ENCODE peak calls at places on chromosome 1, in five cellular contexts. I is transverse colon, O is cardiac fibroblast, G is mesendoderm, B is AG09309. V is an unnamed sample.
A peak's percentile ranks its signal among the peaks of the same experiment; 100 is the strongest.

GRCh38 chr1:17790383-17791054 is 35.4 kb downstream of the ACTL8 start:
- DNase-seq in O (no peak), I (no peak), G (no peak), B (no peak), V (no peak)

GRCh38 chr1:230704830-230705229 is 9.1 kb downstream of the AGT start:
- DNase-seq in O (no peak), B (no peak), I (no peak), G (no peak), V (no peak)

GRCh38 chr1:210362526-210362925 is 33.8 kb downstream of the HHAT start:
- DNase-seq in G (no peak), I (no peak), B (no peak), O (peak; percentile 67), V (no peak)

GRCh38 chr1:53892911-53893310 is 1.1 kb upstream of the DIO1 start:
- DNase-seq in G (no peak), I (no peak), O (no peak), B (no peak), V (no peak)

GRCh38 chr1:47837866-47838561 is 159.2 kb downstream of the TRABD2B start:
- DNase-seq in O (no peak), G (no peak), B (no peak), I (peak; percentile 66), V (no peak)

GRCh38 chr1:198657550-198658064 is 18.8 kb downstream of the PTPRC start:
- DNase-seq in G (no peak), O (peak; percentile 95), B (peak; percentile 99), I (no peak), V (no peak)

GRCh38 chr1:230176871-230177411 is 109.9 kb downstream of the GALNT2 start:
- DNase-seq in I (peak; percentile 39), G (no peak), O (peak; percentile 84), B (no peak), V (peak; percentile 74)

GRCh38 chr1:99849413-99849743 is 783 bp upstream of the AGL start:
- DNase-seq in O (no peak), I (peak; percentile 9), B (no peak), G (no peak), V (no peak)

GRCh38 chr1:224513787-224514209 is 79.2 kb upstream of the WDR26 start:
- DNase-seq in O (peak; percentile 84), I (peak; percentile 89), B (no peak), G (peak; percentile 85), V (peak; percentile 61)

GRCh38 chr1:172533511-172534116 is 664 bp downstream of the SUCO start:
- DNase-seq in G (peak; percentile 59), O (peak; percentile 33), B (peak; percentile 11), I (no peak), V (peak; percentile 41)

GRCh38 chr1:184052194-184052559 is 647 bp downstream of the TSEN15 start:
- DNase-seq in O (no peak), B (no peak), G (no peak), I (no peak), V (peak; percentile 11)

GRCh38 chr1:15201849-15202551 is 45.0 kb upstream of the FHAD1 start:
- DNase-seq in G (no peak), B (no peak), I (peak; percentile 76), O (no peak), V (no peak)

GRCh38 chr1:228286505-228287417 is 78.9 kb downstream of the OBSCN start:
- DNase-seq in G (no peak), B (no peak), O (no peak), I (peak; percentile 3), V (no peak)

GRCh38 chr1:94068096-94068830 is 52.7 kb downstream of the ABCA4 start:
- DNase-seq in O (peak; percentile 28), B (no peak), G (peak; percentile 73), I (no peak), V (no peak)

GRCh38 chr1:30759718-30760281 is 2.2 kb upstream of the LAPTM5 start:
- DNase-seq in B (no peak), G (no peak), I (peak; percentile 46), O (no peak), V (peak; percentile 54)

GRCh38 chr1:114110011-114110410 is 43.7 kb downstream of the SYT6 start:
- DNase-seq in G (no peak), O (no peak), B (no peak), I (no peak), V (no peak)

GRCh38 chr1:205748398-205749093 is 1.4 kb downstream of the NUCKS1 start:
- DNase-seq in I (no peak), O (peak; percentile 92), G (peak; percentile 55), B (peak; percentile 38), V (peak; percentile 16)

GRCh38 chr1:57623039-57623790 is 199.4 kb upstream of the DAB1 start:
- DNase-seq in O (peak; percentile 42), I (no peak), B (no peak), G (peak; percentile 95), V (no peak)

GRCh38 chr1:230137328-230137815 is 70.3 kb downstream of the GALNT2 start:
- DNase-seq in O (peak; percentile 57), G (no peak), B (no peak), I (no peak), V (no peak)

GRCh38 chr1:196573226-196573625 is 35.0 kb downstream of the KCNT2 start:
- DNase-seq in B (no peak), O (no peak), I (no peak), G (no peak), V (no peak)

GRCh38 chr1:42429623-42430022 is 26.2 kb downstream of the ZMYND12 start:
- DNase-seq in I (no peak), B (no peak), G (peak; percentile 61), O (no peak), V (no peak)

GRCh38 chr1:212967767-212968166 is 17.4 kb downstream of the VASH2 start:
- DNase-seq in G (peak; percentile 96), I (no peak), B (peak; percentile 29), O (peak; percentile 29), V (peak; percentile 37)

GRCh38 chr1:159962176-159962575 is 8.1 kb upstream of the SLAMF9 start:
- DNase-seq in I (no peak), G (no peak), B (no peak), O (no peak), V (no peak)

GRCh38 chr1:159957824-159958268 is 3.8 kb upstream of the SLAMF9 start:
- DNase-seq in G (no peak), B (no peak), I (no peak), O (no peak), V (no peak)

GRCh38 chr1:159959451-159959850 is 5.4 kb upstream of the SLAMF9 start:
- DNase-seq in G (peak; percentile 87), B (no peak), I (no peak), O (peak; percentile 10), V (no peak)

GRCh38 chr1:159958721-159959380 is 4.8 kb upstream of the SLAMF9 start:
- DNase-seq in I (no peak), O (no peak), G (peak; percentile 11), B (no peak), V (no peak)

DNA sequence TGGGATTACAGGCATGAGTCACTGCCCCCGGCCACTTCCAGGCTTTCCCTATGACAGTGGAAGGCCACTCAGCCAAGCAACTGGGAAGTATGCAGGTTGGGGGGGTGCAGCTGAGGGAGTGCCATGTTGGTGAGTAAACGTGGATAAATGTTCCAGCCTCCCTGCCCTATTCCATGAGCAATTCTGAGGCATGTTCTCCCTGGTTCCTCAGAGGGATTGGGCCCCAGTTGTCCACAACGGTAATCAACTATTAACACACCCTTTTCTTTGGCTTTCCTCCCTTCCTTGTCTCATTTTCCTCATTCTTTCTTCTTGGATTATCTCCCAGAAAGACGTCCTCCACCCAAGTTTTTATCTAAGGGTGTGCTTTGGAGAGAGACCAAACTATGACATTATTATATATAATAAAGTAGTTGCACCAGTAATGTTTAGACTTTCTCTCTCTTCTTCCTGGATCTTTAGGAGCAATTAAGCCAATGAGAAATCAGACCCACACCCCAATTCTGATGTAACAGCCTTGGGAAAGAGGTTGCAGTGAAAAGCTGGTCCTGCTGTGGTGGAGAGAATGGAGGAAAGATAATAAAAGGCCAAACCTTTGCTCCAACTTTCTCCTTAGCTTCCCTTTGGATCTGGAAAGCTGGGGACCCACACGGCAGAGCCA is 6.8 kb upstream of the SLAMF9 start:
- DNase-seq in I (peak; percentile 89), O (peak; percentile 95), B (peak; percentile 79), G (no peak), V (no peak)
- H3K4me3 ChIP-seq in I (peak overlapping the region; percentile 21), O (peak overlapping the region; percentile 19), B (peak overlapping the region; percentile 49), G (no peak overlapping the region), V (no peak overlapping the region)

GRCh38 chr1:45552309-45552708 is 1.7 kb downstream of the AKR1A1 start:
- DNase-seq in I (peak; percentile 58), B (no peak), G (no peak), O (no peak), V (no peak)
- H3K4me3 ChIP-seq in I (no peak overlapping the region), B (no peak overlapping the region), G (no peak overlapping the region), O (no peak overlapping the region), V (no peak overlapping the region)

DNA sequence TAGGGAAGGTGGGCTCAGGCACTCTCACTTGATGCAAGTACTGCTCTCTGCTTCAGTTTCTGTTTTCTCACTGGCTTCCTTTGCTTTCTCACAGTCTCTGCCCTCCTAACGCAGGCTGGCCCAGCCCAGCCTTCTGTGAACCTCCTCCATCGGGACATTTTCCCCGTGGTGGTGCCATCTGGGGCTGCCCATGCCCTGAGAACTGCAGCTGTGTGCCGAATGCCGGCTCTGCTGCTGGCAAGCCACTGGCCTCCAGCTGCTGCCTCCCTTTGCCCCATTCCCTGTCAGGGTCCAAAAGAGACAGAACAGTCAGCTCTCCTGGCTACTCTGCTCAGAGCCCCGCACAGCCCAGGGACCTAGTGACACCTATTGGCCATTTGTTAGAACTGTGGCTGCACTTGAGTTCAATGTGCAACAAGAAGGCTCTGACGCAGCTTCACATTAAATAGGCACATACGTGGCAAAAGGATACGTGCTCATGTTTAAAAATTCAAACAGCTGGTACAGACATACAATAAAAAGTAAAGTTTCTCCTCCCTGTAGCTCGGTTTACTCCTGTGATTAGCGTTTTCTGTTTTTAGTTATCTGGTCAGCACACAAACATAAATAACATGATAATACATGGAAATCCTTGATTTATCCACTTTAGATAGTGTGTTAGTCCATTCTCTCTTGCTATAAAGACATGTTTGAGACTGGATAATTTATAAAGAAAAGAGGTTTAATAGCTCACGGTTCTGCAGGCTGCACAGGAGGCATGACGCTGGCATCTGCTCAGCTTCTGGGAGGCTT is 46.6 kb downstream of the FCRL5 start:
- DNase-seq in I (peak; percentile 75), O (peak; percentile 54), B (peak; percentile 35), G (peak; percentile 84), V (peak; percentile 39)
- H3K4me3 ChIP-seq in I (no peak overlapping the region), O (no peak overlapping the region), B (no peak overlapping the region), G (no peak overlapping the region), V (no peak overlapping the region)

GRCh38 chr1:200887036-200887435 is 7.7 kb upstream of the INAVA start:
- DNase-seq in B (no peak), I (no peak), O (no peak), G (no peak), V (no peak)

GRCh38 chr1:200880212-200880611 is 7.4 kb downstream of the GPR25 start:
- DNase-seq in G (no peak), O (no peak), B (no peak), I (no peak), V (no peak)

GRCh38 chr1:200885564-200886402 is 8.9 kb upstream of the INAVA start:
- DNase-seq in I (no peak), O (no peak), B (no peak), G (no peak), V (no peak)

GRCh38 chr1:200886590-200886989 is 8.1 kb upstream of the INAVA start:
- DNase-seq in O (no peak), G (peak; percentile 56), B (no peak), I (no peak), V (no peak)

DNA sequence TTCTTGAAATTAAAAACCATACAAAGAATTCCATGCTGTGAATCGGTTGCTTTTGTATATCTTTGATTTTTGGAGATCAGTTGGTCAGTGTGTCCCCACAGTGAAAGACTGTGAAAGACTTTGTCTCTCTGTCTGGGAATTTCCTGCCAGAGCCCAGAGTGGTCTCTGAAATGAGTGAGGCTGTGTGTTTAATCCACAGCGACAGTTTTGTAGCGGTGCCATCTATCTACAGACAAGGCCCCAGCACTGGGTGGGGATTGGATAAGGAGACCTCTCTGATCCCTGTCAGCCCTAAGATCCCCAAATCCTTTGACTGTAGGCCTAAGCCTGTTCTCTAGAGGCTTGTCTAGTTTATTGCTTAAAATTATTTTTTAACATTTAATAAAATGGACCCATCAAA is 10.3 kb downstream of the GPR25 start:
- DNase-seq in O (no peak), I (no peak), B (no peak), G (no peak), V (no peak)
- H3K4me3 ChIP-seq in O (no peak overlapping the region), I (no peak overlapping the region), B (no peak overlapping the region), G (no peak overlapping the region), V (no peak overlapping the region)

V was measured in Jurkat, Clone E6-1.